ENCODE peak calls at places on chromosomes 2 and 18, in nine cellular contexts. E is HepG2; W is bronchial epithelial cell; X is psoas muscle; N is A673; D is OCI-LY7; V is IMR-90; P is CD4-positive, CD25-positive, alpha-beta regulatory T cell; T is fibroblast of villous mesenchyme. F is an unnamed sample.

GRCh38 chr18:20971886-20972267 is 139.7 kb downstream of the ROCK1 start:
- DNase-seq in W (peak; percentile 26), D (peak; percentile 37), X (no peak), T (peak; percentile 38), P (no peak), V (peak; percentile 19), E (peak; percentile 23), N (peak; percentile 61), F (peak; percentile 24)

GRCh38 chr2:197909377-197909776 is 105.0 kb downstream of the PLCL1 start:
- DNase-seq in N (no peak), V (peak; percentile 97), D (no peak), P (no peak), X (no peak), T (peak; percentile 32), E (no peak), W (peak; percentile 36), F (no peak)

GRCh38 chr18:7600528-7601248 is 33.6 kb downstream of the PTPRM start:
- DNase-seq in E (no peak), W (no peak), X (no peak), V (no peak), P (no peak), N (no peak), T (no peak), D (no peak), F (no peak)

GRCh38 chr2:153891061-153891460 is 19.3 kb downstream of the GALNT13 start:
- DNase-seq in X (no peak), W (no peak), T (no peak), V (no peak), E (no peak), P (no peak), N (no peak), D (no peak), F (no peak)

GRCh38 chr2:33131108-33131507 is 184.4 kb downstream of the LTBP1 start:
- DNase-seq in W (peak; percentile 32), D (no peak), N (no peak), E (no peak), P (no peak), X (no peak), T (no peak), V (peak; percentile 66), F (no peak)

GRCh38 chr2:48626047-48626446 is 8.4 kb downstream of the GTF2A1L start:
- DNase-seq in T (no peak), V (no peak), N (no peak), P (no peak), E (no peak), D (no peak), W (no peak), X (no peak), F (no peak)

GRCh38 chr2:232436381-232437129 is 19.4 kb upstream of the ALPI start:
- DNase-seq in N (no peak), E (no peak), W (no peak), D (no peak), V (no peak), X (peak; percentile 36), T (no peak), P (no peak), F (no peak)

GRCh38 chr2:96202152-96202856 is 6.3 kb downstream of the STARD7 start:
- DNase-seq in P (no peak), N (no peak), W (no peak), X (no peak), V (no peak), T (no peak), E (no peak), D (no peak), F (no peak)

GRCh38 chr2:162261032-162261945 is 18.0 kb upstream of the FAP start:
- DNase-seq in P (no peak), W (peak; percentile 89), X (peak; percentile 72), T (peak; percentile 78), N (peak; percentile 28), V (peak; percentile 80), E (no peak), D (no peak), F (no peak)

GRCh38 chr2:127080941-127081769 is 25.8 kb downstream of the BIN1 start:
- DNase-seq in W (no peak), D (peak; percentile 19), V (no peak), E (no peak), X (peak; percentile 98), T (peak; percentile 67), P (peak; percentile 11), N (no peak), F (no peak)

GRCh38 chr2:174343638-174344455 is 9.1 kb downstream of the SP9 start:
- DNase-seq in X (no peak), N (no peak), E (no peak), D (no peak), T (no peak), V (no peak), P (no peak), W (no peak), F (no peak)

GRCh38 chr2:97760480-97761049 is 47.2 kb downstream of the ZAP70 start:
- DNase-seq in E (no peak), W (no peak), X (no peak), N (no peak), P (no peak), V (no peak), D (no peak), T (no peak), F (no peak)

DNA sequence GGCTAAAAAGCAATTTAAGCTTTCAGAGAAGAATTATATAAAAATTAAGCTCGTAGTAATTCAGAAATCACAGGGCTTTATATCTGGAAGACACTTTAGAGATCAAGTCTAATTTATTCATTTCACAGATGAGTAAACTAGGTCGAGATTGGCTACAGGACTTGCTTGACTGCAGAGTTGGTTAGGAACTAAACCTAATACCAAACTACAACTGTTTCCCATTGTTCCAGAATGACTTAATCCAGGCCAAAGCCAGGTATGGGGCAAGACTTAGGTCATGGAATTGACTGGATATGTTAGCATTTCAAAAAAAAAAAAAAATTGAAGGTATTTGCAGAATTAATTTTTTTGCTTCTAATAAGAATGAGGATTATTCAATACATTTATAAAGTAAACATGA is 146.1 kb downstream of the RIT2 start:
- DNase-seq in N (no peak), X (no peak), P (no peak), V (no peak), T (no peak), W (no peak), E (no peak), D (no peak), F (no peak)
- H3K4me3 ChIP-seq in N (no peak overlapping the region), X (no peak overlapping the region), P (no peak overlapping the region), V (no peak overlapping the region), T (no peak overlapping the region), W (no peak overlapping the region), E (no peak overlapping the region), D (no peak overlapping the region), F (no peak overlapping the region)

GRCh38 chr2:54455584-54456525 is at the start of gene SPTBN1:
- DNase-seq in D (peak; percentile 49), X (peak; percentile 96), N (peak; percentile 94), V (peak; percentile 90), W (peak; percentile 32), P (no peak), E (peak; percentile 87), T (peak; percentile 94), F (peak; percentile 53)

GRCh38 chr2:54457326-54458023 is 1.3 kb downstream of the SPTBN1 start:
- DNase-seq in T (no peak), E (peak; percentile 59), D (peak; percentile 43), W (no peak), N (peak; percentile 54), V (no peak), P (no peak), X (peak; percentile 68), F (no peak)

GRCh38 chr2:54461251-54461650 is 5.1 kb downstream of the SPTBN1 start:
- DNase-seq in X (no peak), P (no peak), T (peak; percentile 71), V (no peak), E (no peak), W (peak; percentile 66), N (peak; percentile 65), D (no peak), F (no peak)

GRCh38 chr2:54456526-54457325 is 599 bp downstream of the SPTBN1 start:
- DNase-seq in E (peak; percentile 19), D (peak; percentile 47), N (peak; percentile 58), V (peak; percentile 19), P (no peak), T (peak; percentile 46), W (no peak), X (peak; percentile 72), F (no peak)

DNA sequence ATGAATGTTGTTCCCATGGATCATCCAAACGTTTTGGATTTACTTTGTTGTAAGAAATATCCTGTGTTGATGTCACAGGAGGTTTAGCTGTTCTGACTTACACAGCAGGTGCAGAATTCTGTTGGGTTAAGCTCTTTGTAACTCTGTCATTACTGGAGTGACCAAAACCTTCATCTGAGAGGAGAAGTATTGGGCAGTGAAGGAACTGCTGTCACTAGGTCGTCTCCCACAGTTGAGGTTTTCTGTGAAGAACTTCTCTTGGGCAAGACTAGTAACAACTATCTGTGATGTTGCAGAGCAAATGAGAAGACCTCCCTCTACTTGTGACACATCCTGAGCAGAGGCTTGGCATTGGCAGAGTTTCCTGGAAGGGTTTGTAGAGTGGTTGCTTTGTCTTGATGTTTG is 2.9 kb downstream of the SPTBN1 start:
- DNase-seq in D (peak; percentile 13), T (peak; percentile 57), X (no peak), V (peak; percentile 65), E (no peak), P (no peak), W (no peak), N (peak; percentile 36), F (peak; percentile 26)
- H3K4me3 ChIP-seq in D (no peak overlapping the region), T (peak overlapping the region; percentile 86), X (peak overlapping the region; percentile 85), V (no peak overlapping the region), E (peak overlapping the region; percentile 93), P (no peak overlapping the region), W (no peak overlapping the region), N (no peak overlapping the region), F (no peak overlapping the region)

GRCh38 chr2:224162122-224162521 is 123.0 kb upstream of the SERPINE2 start:
- DNase-seq in N (no peak), V (peak; percentile 86), P (no peak), W (peak; percentile 56), X (no peak), D (no peak), E (no peak), T (no peak), F (no peak)

GRCh38 chr2:224160917-224161316 is 121.8 kb upstream of the SERPINE2 start:
- DNase-seq in N (no peak), V (peak; percentile 30), W (peak; percentile 41), X (peak; percentile 51), P (no peak), D (no peak), E (no peak), T (no peak), F (no peak)

GRCh38 chr2:224161712-224162111 is 122.6 kb upstream of the SERPINE2 start:
- DNase-seq in E (no peak), W (no peak), V (no peak), T (no peak), N (no peak), X (no peak), P (no peak), D (no peak), F (no peak)

GRCh38 chr2:224165901-224166319 is 126.8 kb upstream of the SERPINE2 start:
- DNase-seq in V (peak; percentile 44), T (peak; percentile 16), P (no peak), N (no peak), E (no peak), D (no peak), X (no peak), W (no peak), F (no peak)

GRCh38 chr2:224163573-224164307 is 124.7 kb upstream of the SERPINE2 start:
- DNase-seq in V (peak; percentile 64), E (no peak), N (no peak), X (no peak), P (no peak), D (no peak), T (peak; percentile 22), W (peak; percentile 63), F (no peak)
- H3K4me3 ChIP-seq in V (no peak overlapping the region), E (no peak overlapping the region), N (no peak overlapping the region), X (no peak overlapping the region), P (no peak overlapping the region), D (no peak overlapping the region), T (no peak overlapping the region), W (no peak overlapping the region), F (no peak overlapping the region)

GRCh38 chr2:9885036-9885684 is 41.9 kb downstream of the TAF1B start:
- DNase-seq in E (no peak), T (no peak), D (no peak), W (peak; percentile 32), P (no peak), X (no peak), V (peak; percentile 59), N (no peak), F (no peak)
- H3K4me3 ChIP-seq in E (no peak overlapping the region), T (no peak overlapping the region), D (no peak overlapping the region), W (no peak overlapping the region), P (no peak overlapping the region), X (no peak overlapping the region), V (no peak overlapping the region), N (no peak overlapping the region), F (no peak overlapping the region)

F was measured in Jurkat, Clone E6-1.